ENCODE peak calls at places on chromosomes 3 and 15, in seven cellular contexts. One of them, this sample, is unnamed.

GRCh38 chr15:89998141-89998661 is 2.9 kb upstream of the ZNF710 start:
- DNase-seq in ovary: no peak
- DNase-seq in PC-3: peak; percentile 87
- DNase-seq in activated CD8-positive, alpha-beta T cell treated with anti-CD3 and anti-CD28 coated beads for 36 hours: no peak
- DNase-seq in B cell: no peak
- DNase-seq in coronary artery: no peak
- DNase-seq in cardiac fibroblast: peak; percentile 86
- DNase-seq in this sample: no peak

GRCh38 chr3:146757759-146758158 is 152.6 kb upstream of the PLSCR5 start:
- DNase-seq in B cell: no peak
- DNase-seq in PC-3: peak; percentile 21
- DNase-seq in coronary artery: no peak
- DNase-seq in cardiac fibroblast: no peak
- DNase-seq in activated CD8-positive, alpha-beta T cell treated with anti-CD3 and anti-CD28 coated beads for 36 hours: no peak
- DNase-seq in ovary: no peak
- DNase-seq in this sample: no peak

GRCh38 chr3:131535596-131535995 is 32.8 kb upstream of the MRPL3 start:
- DNase-seq in activated CD8-positive, alpha-beta T cell treated with anti-CD3 and anti-CD28 coated beads for 36 hours: no peak
- DNase-seq in ovary: no peak
- DNase-seq in cardiac fibroblast: peak; percentile 46
- DNase-seq in B cell: no peak
- DNase-seq in coronary artery: no peak
- DNase-seq in PC-3: peak; percentile 85
- DNase-seq in this sample: no peak

GRCh38 chr3:56522374-56522773 is 34.6 kb upstream of the CCDC66 start:
- DNase-seq in cardiac fibroblast: no peak
- DNase-seq in PC-3: no peak
- DNase-seq in B cell: no peak
- DNase-seq in activated CD8-positive, alpha-beta T cell treated with anti-CD3 and anti-CD28 coated beads for 36 hours: no peak
- DNase-seq in coronary artery: no peak
- DNase-seq in ovary: no peak
- DNase-seq in this sample: no peak

GRCh38 chr15:41993447-41994170 is 21.3 kb upstream of the EHD4 start:
- DNase-seq in activated CD8-positive, alpha-beta T cell treated with anti-CD3 and anti-CD28 coated beads for 36 hours: no peak
- DNase-seq in cardiac fibroblast: no peak
- DNase-seq in PC-3: no peak
- DNase-seq in B cell: no peak
- DNase-seq in coronary artery: no peak
- DNase-seq in ovary: no peak
- DNase-seq in this sample: peak; percentile 35

GRCh38 chr15:27861171-27861570 is 237.9 kb downstream of the OCA2 start:
- DNase-seq in cardiac fibroblast: no peak
- DNase-seq in B cell: no peak
- DNase-seq in PC-3: no peak
- DNase-seq in coronary artery: no peak
- DNase-seq in ovary: no peak
- DNase-seq in activated CD8-positive, alpha-beta T cell treated with anti-CD3 and anti-CD28 coated beads for 36 hours: no peak
- DNase-seq in this sample: no peak

GRCh38 chr15:59946084-59946483 is 58.0 kb upstream of the FOXB1 start:
- DNase-seq in cardiac fibroblast: no peak
- DNase-seq in coronary artery: no peak
- DNase-seq in activated CD8-positive, alpha-beta T cell treated with anti-CD3 and anti-CD28 coated beads for 36 hours: no peak
- DNase-seq in PC-3: no peak
- DNase-seq in ovary: no peak
- DNase-seq in B cell: no peak
- DNase-seq in this sample: no peak

GRCh38 chr3:42803800-42804112 is 534 bp downstream of the HIGD1A start:
- DNase-seq in B cell: no peak
- DNase-seq in ovary: peak; percentile 25
- DNase-seq in cardiac fibroblast: no peak
- DNase-seq in PC-3: no peak
- DNase-seq in activated CD8-positive, alpha-beta T cell treated with anti-CD3 and anti-CD28 coated beads for 36 hours: peak; percentile 45
- DNase-seq in coronary artery: no peak
- DNase-seq in this sample: peak; percentile 12

GRCh38 chr15:40893733-40894688 is at the start of gene VPS18:
- DNase-seq in B cell: peak; percentile 92
- DNase-seq in cardiac fibroblast: peak; percentile 98
- DNase-seq in coronary artery: peak; percentile 98
- DNase-seq in activated CD8-positive, alpha-beta T cell treated with anti-CD3 and anti-CD28 coated beads for 36 hours: peak; percentile 99
- DNase-seq in ovary: peak; percentile 98
- DNase-seq in PC-3: peak; percentile 99
- DNase-seq in this sample: peak; percentile 98

GRCh38 chr15:40893019-40893723 is 1.1 kb upstream of the VPS18 start:
- DNase-seq in B cell: peak; percentile 7
- DNase-seq in coronary artery: no peak
- DNase-seq in activated CD8-positive, alpha-beta T cell treated with anti-CD3 and anti-CD28 coated beads for 36 hours: no peak
- DNase-seq in PC-3: no peak
- DNase-seq in ovary: no peak
- DNase-seq in cardiac fibroblast: peak; percentile 26
- DNase-seq in this sample: no peak

GRCh38 chr15:40891810-40892448 is 2.3 kb upstream of the VPS18 start:
- DNase-seq in cardiac fibroblast: peak; percentile 60
- DNase-seq in B cell: no peak
- DNase-seq in PC-3: peak; percentile 81
- DNase-seq in ovary: no peak
- DNase-seq in coronary artery: no peak
- DNase-seq in activated CD8-positive, alpha-beta T cell treated with anti-CD3 and anti-CD28 coated beads for 36 hours: peak; percentile 58
- DNase-seq in this sample: peak; percentile 58

GRCh38 chr15:40892449-40893012 is 1.7 kb upstream of the VPS18 start:
- DNase-seq in PC-3: no peak
- DNase-seq in cardiac fibroblast: no peak
- DNase-seq in ovary: no peak
- DNase-seq in coronary artery: no peak
- DNase-seq in activated CD8-positive, alpha-beta T cell treated with anti-CD3 and anti-CD28 coated beads for 36 hours: no peak
- DNase-seq in B cell: no peak
- DNase-seq in this sample: no peak

GRCh38 chr15:40894689-40895308 is 549 bp downstream of the VPS18 start:
- DNase-seq in PC-3: peak; percentile 81
- DNase-seq in cardiac fibroblast: peak; percentile 80
- DNase-seq in coronary artery: no peak
- DNase-seq in B cell: peak; percentile 70
- DNase-seq in activated CD8-positive, alpha-beta T cell treated with anti-CD3 and anti-CD28 coated beads for 36 hours: peak; percentile 78
- DNase-seq in ovary: peak; percentile 48
- DNase-seq in this sample: peak; percentile 77
- TF ChIP-seq CTCF in PC-3: peak; percentile 68
- TF ChIP-seq CTCF in cardiac fibroblast: peak; percentile 76
- TF ChIP-seq CTCF in coronary artery: no peak
- TF ChIP-seq CTCF in B cell: peak; percentile 51
- TF ChIP-seq CTCF in activated CD8-positive, alpha-beta T cell treated with anti-CD3 and anti-CD28 coated beads for 36 hours: peak; percentile 61
- TF ChIP-seq CTCF in ovary: peak; percentile 51
- TF ChIP-seq CTCF in this sample: peak; percentile 70

GRCh38 chr3:38158472-38158871 is 6.9 kb upstream of the OXSR1 start:
- DNase-seq in ovary: no peak
- DNase-seq in B cell: no peak
- DNase-seq in activated CD8-positive, alpha-beta T cell treated with anti-CD3 and anti-CD28 coated beads for 36 hours: no peak
- DNase-seq in coronary artery: no peak
- DNase-seq in cardiac fibroblast: no peak
- DNase-seq in PC-3: no peak
- DNase-seq in this sample: no peak

GRCh38 chr3:38164136-38164965 is 986 bp upstream of the OXSR1 start:
- DNase-seq in B cell: no peak
- DNase-seq in ovary: peak; percentile 20
- DNase-seq in coronary artery: no peak
- DNase-seq in activated CD8-positive, alpha-beta T cell treated with anti-CD3 and anti-CD28 coated beads for 36 hours: no peak
- DNase-seq in PC-3: no peak
- DNase-seq in cardiac fibroblast: no peak
- DNase-seq in this sample: no peak

GRCh38 chr3:38164966-38165721 is at the start of gene OXSR1:
- DNase-seq in ovary: peak; percentile 97
- DNase-seq in activated CD8-positive, alpha-beta T cell treated with anti-CD3 and anti-CD28 coated beads for 36 hours: peak; percentile 100
- DNase-seq in coronary artery: peak; percentile 100
- DNase-seq in cardiac fibroblast: peak; percentile 100
- DNase-seq in PC-3: peak; percentile 100
- DNase-seq in B cell: peak; percentile 95
- DNase-seq in this sample: peak; percentile 89

GRCh38 chr3:38165722-38166387 is 518 bp downstream of the OXSR1 start:
- DNase-seq in cardiac fibroblast: peak; percentile 17
- DNase-seq in coronary artery: peak; percentile 84
- DNase-seq in B cell: peak; percentile 65
- DNase-seq in activated CD8-positive, alpha-beta T cell treated with anti-CD3 and anti-CD28 coated beads for 36 hours: no peak
- DNase-seq in ovary: no peak
- DNase-seq in PC-3: peak; percentile 26
- DNase-seq in this sample: no peak

DNA sequence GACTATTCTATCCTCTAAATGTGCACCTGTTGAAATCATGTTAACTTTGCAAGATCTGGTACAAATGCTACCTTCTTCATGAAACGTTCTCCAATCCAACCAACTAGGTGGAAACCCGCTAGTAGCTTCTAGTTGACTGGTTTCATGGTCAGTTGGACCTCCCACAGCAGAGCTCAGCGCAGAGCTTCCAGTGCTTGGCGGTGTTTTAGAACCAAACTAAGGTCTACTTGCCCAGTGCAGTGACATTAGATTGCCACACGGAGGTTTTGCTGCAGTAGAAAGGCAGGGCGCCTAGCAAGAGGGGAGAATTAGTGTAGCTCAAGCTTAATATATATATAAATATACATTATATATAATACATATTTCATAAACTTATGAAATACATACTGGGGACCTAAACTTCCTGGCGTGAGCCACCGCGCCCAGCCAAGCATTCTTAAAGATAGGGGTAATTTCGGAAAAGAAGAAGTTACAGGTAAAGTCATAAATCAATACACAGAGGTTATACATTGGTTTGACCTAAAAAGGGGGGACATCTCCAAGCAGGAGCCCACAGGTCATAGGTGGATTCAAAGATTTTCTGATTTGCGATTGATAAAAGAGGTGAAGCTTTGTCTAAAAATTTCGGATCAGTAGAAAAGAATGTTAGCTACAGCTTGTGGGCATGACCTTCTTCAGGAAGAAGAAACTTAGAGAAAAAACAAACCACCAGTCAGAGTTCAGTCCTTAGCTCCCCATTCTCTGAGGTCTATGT is 2.0 kb upstream of the OXSR1 start:
- DNase-seq in activated CD8-positive, alpha-beta T cell treated with anti-CD3 and anti-CD28 coated beads for 36 hours: peak; percentile 45
- DNase-seq in B cell: no peak
- DNase-seq in ovary: no peak
- DNase-seq in PC-3: peak; percentile 45
- DNase-seq in cardiac fibroblast: no peak
- DNase-seq in coronary artery: no peak
- DNase-seq in this sample: no peak
- TF ChIP-seq CTCF in activated CD8-positive, alpha-beta T cell treated with anti-CD3 and anti-CD28 coated beads for 36 hours: peak; percentile 47
- TF ChIP-seq CTCF in B cell: peak; percentile 29
- TF ChIP-seq CTCF in ovary: no peak
- TF ChIP-seq CTCF in PC-3: peak; percentile 36
- TF ChIP-seq CTCF in cardiac fibroblast: peak; percentile 7
- TF ChIP-seq CTCF in coronary artery: no peak
- TF ChIP-seq CTCF in this sample: no peak

GRCh38 chr3:183578179-183578578 is 22.7 kb upstream of the KLHL6 start:
- DNase-seq in activated CD8-positive, alpha-beta T cell treated with anti-CD3 and anti-CD28 coated beads for 36 hours: no peak
- DNase-seq in PC-3: no peak
- DNase-seq in ovary: no peak
- DNase-seq in cardiac fibroblast: no peak
- DNase-seq in coronary artery: no peak
- DNase-seq in B cell: no peak
- DNase-seq in this sample: no peak
- TF ChIP-seq CTCF in activated CD8-positive, alpha-beta T cell treated with anti-CD3 and anti-CD28 coated beads for 36 hours: no peak
- TF ChIP-seq CTCF in PC-3: no peak
- TF ChIP-seq CTCF in ovary: no peak
- TF ChIP-seq CTCF in cardiac fibroblast: no peak
- TF ChIP-seq CTCF in coronary artery: no peak
- TF ChIP-seq CTCF in B cell: no peak
- TF ChIP-seq CTCF in this sample: no peak

GRCh38 chr3:33897306-33897705 is 98.9 kb downstream of the PDCD6IP start:
- DNase-seq in ovary: no peak
- DNase-seq in cardiac fibroblast: no peak
- DNase-seq in B cell: no peak
- DNase-seq in activated CD8-positive, alpha-beta T cell treated with anti-CD3 and anti-CD28 coated beads for 36 hours: no peak
- DNase-seq in PC-3: no peak
- DNase-seq in coronary artery: no peak
- DNase-seq in this sample: no peak
- TF ChIP-seq CTCF in ovary: no peak
- TF ChIP-seq CTCF in cardiac fibroblast: no peak
- TF ChIP-seq CTCF in B cell: no peak
- TF ChIP-seq CTCF in activated CD8-positive, alpha-beta T cell treated with anti-CD3 and anti-CD28 coated beads for 36 hours: no peak
- TF ChIP-seq CTCF in PC-3: no peak
- TF ChIP-seq CTCF in coronary artery: no peak
- TF ChIP-seq CTCF in this sample: no peak

DNA sequence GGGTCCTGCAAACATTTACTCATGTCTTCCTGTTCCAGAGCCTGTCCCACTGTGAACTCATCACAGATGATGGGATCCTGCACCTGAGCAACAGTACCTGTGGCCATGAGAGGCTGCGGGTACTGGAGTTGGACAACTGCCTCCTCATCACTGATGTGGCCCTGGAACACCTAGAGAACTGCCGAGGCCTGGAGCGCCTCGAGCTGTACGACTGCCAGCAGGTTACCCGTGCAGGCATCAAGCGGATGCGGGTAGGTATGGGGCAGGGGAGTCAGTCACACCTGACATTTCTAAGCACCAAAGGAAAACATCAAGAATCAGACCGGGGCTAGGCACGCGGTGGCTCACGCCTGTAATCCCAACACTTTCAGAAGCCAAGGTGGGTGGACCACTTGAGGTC is 56.3 kb downstream of the UBP1 start:
- DNase-seq in activated CD8-positive, alpha-beta T cell treated with anti-CD3 and anti-CD28 coated beads for 36 hours: no peak
- DNase-seq in ovary: no peak
- DNase-seq in cardiac fibroblast: no peak
- DNase-seq in coronary artery: no peak
- DNase-seq in B cell: no peak
- DNase-seq in PC-3: no peak
- DNase-seq in this sample: no peak
- TF ChIP-seq CTCF in activated CD8-positive, alpha-beta T cell treated with anti-CD3 and anti-CD28 coated beads for 36 hours: no peak
- TF ChIP-seq CTCF in ovary: no peak
- TF ChIP-seq CTCF in cardiac fibroblast: no peak
- TF ChIP-seq CTCF in coronary artery: no peak
- TF ChIP-seq CTCF in B cell: no peak
- TF ChIP-seq CTCF in PC-3: no peak
- TF ChIP-seq CTCF in this sample: no peak

This sample was measured in BE2C.